ENCODE peak calls at places on chromosomes 4 and X, in six cellular contexts. B, X, U, R, F and T are unnamed samples.

GRCh38 chr4:45475490-45475889 is 648.4 kb downstream of the GABRG1 start:
- DNase-seq in B (no peak), X (no peak), U (no peak), R (no peak), F (no peak), T (no peak)

GRCh38 chrX:37905436-37906147 is 58.2 kb upstream of the DYNLT3 start:
- DNase-seq in B (peak), X (no peak), U (peak), R (no peak), F (peak), T (peak)

GRCh38 chrX:153828723-153829548 is 1.4 kb downstream of the PDZD4 start:
- DNase-seq in B (no peak), X (no peak), U (no peak), R (no peak), F (no peak), T (no peak)

GRCh38 chr4:2363056-2363719 is 55.3 kb downstream of the ZFYVE28 start:
- DNase-seq in B (no peak), X (no peak), U (no peak), R (no peak), F (no peak), T (no peak)

GRCh38 chr4:173287486-173287885 is 46.7 kb downstream of the HMGB2 start:
- DNase-seq in B (no peak), X (no peak), U (no peak), R (no peak), F (no peak), T (no peak)

GRCh38 chrX:37993857-37994619 is 12.3 kb upstream of the SYTL5 start:
- DNase-seq in B (peak), X (no peak), U (peak), R (no peak), F (peak), T (peak)

GRCh38 chrX:39883664-39884063 is 214.1 kb downstream of the BCOR start:
- DNase-seq in B (peak), X (no peak), U (no peak), R (no peak), F (no peak), T (no peak)

GRCh38 chr4:61003301-61003700 is 196.8 kb upstream of the ADGRL3 start:
- DNase-seq in B (no peak), X (no peak), U (no peak), R (no peak), F (no peak), T (peak)

GRCh38 chrX:10922158-10922557 is 189.0 kb upstream of the HCCS start:
- DNase-seq in B (no peak), X (no peak), U (no peak), R (peak), F (no peak), T (peak)

GRCh38 chrX:49165901-49166881 is 3.6 kb downstream of the MAGIX start:
- DNase-seq in B (peak), X (no peak), U (peak), R (peak), F (peak), T (peak)

GRCh38 chr4:100386270-100386669 is 131.6 kb downstream of the EMCN start:
- DNase-seq in B (no peak), X (no peak), U (no peak), R (no peak), F (no peak), T (no peak)

GRCh38 chrX:41377624-41378023 is 43.7 kb downstream of the DDX3X start:
- DNase-seq in B (peak), X (no peak), U (no peak), R (no peak), F (no peak), T (no peak)

GRCh38 chrX:136126371-136126770 is 21.0 kb upstream of the FHL1 start:
- DNase-seq in B (no peak), X (no peak), U (no peak), R (no peak), F (no peak), T (no peak)

GRCh38 chr4:169668069-169668721 is 47.8 kb downstream of the CLCN3 start:
- DNase-seq in B (no peak), X (no peak), U (no peak), R (peak), F (no peak), T (no peak)

GRCh38 chr4:183443609-183444148 is 757 bp upstream of the CDKN2AIP start:
- DNase-seq in B (peak), X (no peak), U (peak), R (peak), F (peak), T (no peak)

GRCh38 chr4:151228196-151229119 is 48.5 kb upstream of the PRSS48 start:
- DNase-seq in B (no peak), X (no peak), U (no peak), R (no peak), F (no peak), T (peak)

GRCh38 chr4:173391691-173392090 is 7.2 kb downstream of the SCRG1 start:
- DNase-seq in B (no peak), X (no peak), U (no peak), R (no peak), F (no peak), T (no peak)